ENCODE peak calls at places on chromosomes 3 and 15, in ten cellular contexts. N is left ventricle myocardium inferior; K is progenitor cell of endocrine pancreas; U is activated naive CD4-positive, alpha-beta T cell; D is HT1080; Q is endothelial cell; H is AG08395; Z is AG20443; E is HuH-7; J is HCEC 1CT. T is an unnamed sample.

GRCh38 chr15:87764461-87765236 is 491.9 kb downstream of the NTRK3 start:
- DNase-seq in D (peak), U (no peak), H (peak), K (no peak), Q (no peak), Z (peak), E (no peak), J (no peak), N (no peak), T (no peak)

GRCh38 chr3:30555968-30556367 is 50.4 kb upstream of the TGFBR2 start:
- DNase-seq in H (no peak), Q (no peak), Z (no peak), E (no peak), U (no peak), K (no peak), J (no peak), N (no peak), D (no peak), T (no peak)

GRCh38 chr3:13219902-13220296 is 146.7 kb upstream of the IQSEC1 start:
- DNase-seq in N (no peak), Z (no peak), K (no peak), Q (no peak), J (no peak), U (no peak), D (no peak), H (no peak), E (no peak), T (no peak)

GRCh38 chr15:31573759-31574158 is 247.1 kb downstream of the KLF13 start:
- DNase-seq in D (no peak), N (no peak), U (no peak), Z (no peak), Q (no peak), J (no peak), K (no peak), E (no peak), H (no peak), T (no peak)

GRCh38 chr3:163622384-163622783 is 1455.9 kb downstream of the SI start:
- DNase-seq in J (no peak), K (peak), D (peak), Z (no peak), E (peak), N (no peak), H (no peak), Q (peak), U (no peak), T (peak)

GRCh38 chr3:18153571-18154173 is 271.5 kb downstream of the SATB1 start:
- DNase-seq in K (no peak), J (peak), H (peak), D (peak), U (no peak), Z (peak), Q (no peak), E (peak), N (no peak), T (peak)

GRCh38 chr3:45381168-45381852 is 7.1 kb upstream of the LARS2 start:
- DNase-seq in Q (no peak), E (no peak), D (peak), U (no peak), Z (no peak), J (no peak), H (no peak), N (peak), K (no peak), T (no peak)

GRCh38 chr3:134308350-134308891 is 57.8 kb upstream of the RYK start:
- DNase-seq in Q (peak), N (peak), K (peak), J (peak), U (peak), Z (peak), D (peak), H (peak), E (peak), T (peak)

T was measured in Caco-2.